ENCODE peak calls at places on chromosomes 16 and 17, in eight cellular contexts. One of them, this sample, is unnamed.

GRCh38 chr16:57482845-57483545 is 3.3 kb downstream of the DOK4 start:
- DNase-seq in T-helper 2 cell: no peak
- DNase-seq in AG09309: no peak
- DNase-seq in naive thymus-derived CD4-positive, alpha-beta T cell: no peak
- DNase-seq in activated CD4-positive, alpha-beta memory T cell treated with anti-CD3 and anti-CD28 coated beads, Interleukin-2, amount 10 ng/mL, durations not matched to agents 7 days and 5 days: no peak
- DNase-seq in lower leg skin: no peak
- DNase-seq in SK-MEL-5: no peak
- DNase-seq in H9: no peak
- DNase-seq in this sample: no peak

GRCh38 chr17:48559609-48560451 is 14.9 kb upstream of the HOXB2 start:
- DNase-seq in AG09309: no peak
- DNase-seq in activated CD4-positive, alpha-beta memory T cell treated with anti-CD3 and anti-CD28 coated beads, Interleukin-2, amount 10 ng/mL, durations not matched to agents 7 days and 5 days: no peak
- DNase-seq in lower leg skin: no peak
- DNase-seq in H9: no peak
- DNase-seq in T-helper 2 cell: no peak
- DNase-seq in naive thymus-derived CD4-positive, alpha-beta T cell: no peak
- DNase-seq in SK-MEL-5: no peak
- DNase-seq in this sample: no peak

GRCh38 chr16:31352344-31353115 is 2.4 kb upstream of the ITGAX start:
- DNase-seq in AG09309: no peak
- DNase-seq in lower leg skin: no peak
- DNase-seq in T-helper 2 cell: no peak
- DNase-seq in activated CD4-positive, alpha-beta memory T cell treated with anti-CD3 and anti-CD28 coated beads, Interleukin-2, amount 10 ng/mL, durations not matched to agents 7 days and 5 days: no peak
- DNase-seq in naive thymus-derived CD4-positive, alpha-beta T cell: no peak
- DNase-seq in H9: no peak
- DNase-seq in SK-MEL-5: no peak
- DNase-seq in this sample: no peak

GRCh38 chr17:12983986-12984932 is 33.6 kb downstream of the ELAC2 start:
- DNase-seq in SK-MEL-5: no peak
- DNase-seq in activated CD4-positive, alpha-beta memory T cell treated with anti-CD3 and anti-CD28 coated beads, Interleukin-2, amount 10 ng/mL, durations not matched to agents 7 days and 5 days: no peak
- DNase-seq in H9: no peak
- DNase-seq in T-helper 2 cell: no peak
- DNase-seq in naive thymus-derived CD4-positive, alpha-beta T cell: no peak
- DNase-seq in AG09309: peak
- DNase-seq in lower leg skin: peak
- DNase-seq in this sample: no peak

GRCh38 chr17:35448214-35448898 is at the start of gene SLFN13:
- DNase-seq in T-helper 2 cell: peak
- DNase-seq in activated CD4-positive, alpha-beta memory T cell treated with anti-CD3 and anti-CD28 coated beads, Interleukin-2, amount 10 ng/mL, durations not matched to agents 7 days and 5 days: peak
- DNase-seq in SK-MEL-5: no peak
- DNase-seq in AG09309: no peak
- DNase-seq in naive thymus-derived CD4-positive, alpha-beta T cell: peak
- DNase-seq in lower leg skin: peak
- DNase-seq in H9: peak
- DNase-seq in this sample: no peak

GRCh38 chr16:58847902-58848661 is 114.0 kb upstream of the GOT2 start:
- DNase-seq in T-helper 2 cell: no peak
- DNase-seq in activated CD4-positive, alpha-beta memory T cell treated with anti-CD3 and anti-CD28 coated beads, Interleukin-2, amount 10 ng/mL, durations not matched to agents 7 days and 5 days: no peak
- DNase-seq in H9: no peak
- DNase-seq in SK-MEL-5: no peak
- DNase-seq in naive thymus-derived CD4-positive, alpha-beta T cell: no peak
- DNase-seq in lower leg skin: peak
- DNase-seq in AG09309: no peak
- DNase-seq in this sample: no peak

GRCh38 chr16:67244387-67245188 is 2.7 kb downstream of the FHOD1 start:
- DNase-seq in AG09309: peak
- DNase-seq in naive thymus-derived CD4-positive, alpha-beta T cell: peak
- DNase-seq in lower leg skin: peak
- DNase-seq in activated CD4-positive, alpha-beta memory T cell treated with anti-CD3 and anti-CD28 coated beads, Interleukin-2, amount 10 ng/mL, durations not matched to agents 7 days and 5 days: peak
- DNase-seq in SK-MEL-5: peak
- DNase-seq in T-helper 2 cell: peak
- DNase-seq in H9: no peak
- DNase-seq in this sample: no peak

GRCh38 chr16:68062910-68063393 is 22.2 kb upstream of the NFATC3 start:
- DNase-seq in SK-MEL-5: no peak
- DNase-seq in AG09309: no peak
- DNase-seq in naive thymus-derived CD4-positive, alpha-beta T cell: peak
- DNase-seq in activated CD4-positive, alpha-beta memory T cell treated with anti-CD3 and anti-CD28 coated beads, Interleukin-2, amount 10 ng/mL, durations not matched to agents 7 days and 5 days: peak
- DNase-seq in lower leg skin: no peak
- DNase-seq in T-helper 2 cell: no peak
- DNase-seq in H9: no peak
- DNase-seq in this sample: no peak

GRCh38 chr16:12538667-12539081 is 265.0 kb downstream of the CPPED1 start:
- DNase-seq in AG09309: no peak
- DNase-seq in SK-MEL-5: no peak
- DNase-seq in lower leg skin: peak
- DNase-seq in naive thymus-derived CD4-positive, alpha-beta T cell: no peak
- DNase-seq in H9: no peak
- DNase-seq in activated CD4-positive, alpha-beta memory T cell treated with anti-CD3 and anti-CD28 coated beads, Interleukin-2, amount 10 ng/mL, durations not matched to agents 7 days and 5 days: peak
- DNase-seq in T-helper 2 cell: no peak
- DNase-seq in this sample: no peak

GRCh38 chr17:65514541-65514940 is 46.9 kb downstream of the AXIN2 start:
- DNase-seq in T-helper 2 cell: no peak
- DNase-seq in naive thymus-derived CD4-positive, alpha-beta T cell: no peak
- DNase-seq in AG09309: no peak
- DNase-seq in lower leg skin: no peak
- DNase-seq in H9: no peak
- DNase-seq in activated CD4-positive, alpha-beta memory T cell treated with anti-CD3 and anti-CD28 coated beads, Interleukin-2, amount 10 ng/mL, durations not matched to agents 7 days and 5 days: no peak
- DNase-seq in SK-MEL-5: no peak
- DNase-seq in this sample: no peak

GRCh38 chr17:72510454-72511016 is 389.7 kb downstream of the SOX9 start:
- DNase-seq in SK-MEL-5: peak
- DNase-seq in naive thymus-derived CD4-positive, alpha-beta T cell: no peak
- DNase-seq in activated CD4-positive, alpha-beta memory T cell treated with anti-CD3 and anti-CD28 coated beads, Interleukin-2, amount 10 ng/mL, durations not matched to agents 7 days and 5 days: no peak
- DNase-seq in lower leg skin: no peak
- DNase-seq in T-helper 2 cell: no peak
- DNase-seq in H9: no peak
- DNase-seq in AG09309: no peak
- DNase-seq in this sample: no peak

GRCh38 chr16:51151435-51151950 is 423 bp upstream of the SALL1 start:
- DNase-seq in lower leg skin: no peak
- DNase-seq in H9: peak
- DNase-seq in naive thymus-derived CD4-positive, alpha-beta T cell: no peak
- DNase-seq in AG09309: no peak
- DNase-seq in activated CD4-positive, alpha-beta memory T cell treated with anti-CD3 and anti-CD28 coated beads, Interleukin-2, amount 10 ng/mL, durations not matched to agents 7 days and 5 days: no peak
- DNase-seq in SK-MEL-5: no peak
- DNase-seq in T-helper 2 cell: no peak
- DNase-seq in this sample: peak

GRCh38 chr17:41530062-41531048 is 2.2 kb upstream of the KRT19 start:
- DNase-seq in activated CD4-positive, alpha-beta memory T cell treated with anti-CD3 and anti-CD28 coated beads, Interleukin-2, amount 10 ng/mL, durations not matched to agents 7 days and 5 days: no peak
- DNase-seq in H9: no peak
- DNase-seq in lower leg skin: no peak
- DNase-seq in T-helper 2 cell: no peak
- DNase-seq in AG09309: peak
- DNase-seq in naive thymus-derived CD4-positive, alpha-beta T cell: no peak
- DNase-seq in SK-MEL-5: peak
- DNase-seq in this sample: no peak

GRCh38 chr16:57510016-57510871 is 24.0 kb upstream of the DOK4 start:
- DNase-seq in activated CD4-positive, alpha-beta memory T cell treated with anti-CD3 and anti-CD28 coated beads, Interleukin-2, amount 10 ng/mL, durations not matched to agents 7 days and 5 days: no peak
- DNase-seq in H9: no peak
- DNase-seq in naive thymus-derived CD4-positive, alpha-beta T cell: no peak
- DNase-seq in SK-MEL-5: no peak
- DNase-seq in lower leg skin: no peak
- DNase-seq in T-helper 2 cell: no peak
- DNase-seq in AG09309: no peak
- DNase-seq in this sample: no peak

GRCh38 chr17:63534816-63535455 is 11.8 kb downstream of the KCNH6 start:
- DNase-seq in naive thymus-derived CD4-positive, alpha-beta T cell: no peak
- DNase-seq in lower leg skin: no peak
- DNase-seq in AG09309: no peak
- DNase-seq in H9: no peak
- DNase-seq in activated CD4-positive, alpha-beta memory T cell treated with anti-CD3 and anti-CD28 coated beads, Interleukin-2, amount 10 ng/mL, durations not matched to agents 7 days and 5 days: no peak
- DNase-seq in T-helper 2 cell: no peak
- DNase-seq in SK-MEL-5: no peak
- DNase-seq in this sample: no peak

GRCh38 chr16:89815639-89816348 is 653 bp downstream of the FANCA start:
- DNase-seq in SK-MEL-5: peak
- DNase-seq in activated CD4-positive, alpha-beta memory T cell treated with anti-CD3 and anti-CD28 coated beads, Interleukin-2, amount 10 ng/mL, durations not matched to agents 7 days and 5 days: no peak
- DNase-seq in naive thymus-derived CD4-positive, alpha-beta T cell: no peak
- DNase-seq in AG09309: no peak
- DNase-seq in T-helper 2 cell: no peak
- DNase-seq in H9: no peak
- DNase-seq in lower leg skin: no peak
- DNase-seq in this sample: no peak

GRCh38 chr17:17737938-17738894 is 57.0 kb downstream of the RAI1 start:
- DNase-seq in activated CD4-positive, alpha-beta memory T cell treated with anti-CD3 and anti-CD28 coated beads, Interleukin-2, amount 10 ng/mL, durations not matched to agents 7 days and 5 days: no peak
- DNase-seq in naive thymus-derived CD4-positive, alpha-beta T cell: no peak
- DNase-seq in T-helper 2 cell: no peak
- DNase-seq in lower leg skin: no peak
- DNase-seq in SK-MEL-5: no peak
- DNase-seq in AG09309: no peak
- DNase-seq in H9: peak
- DNase-seq in this sample: no peak

GRCh38 chr17:72069744-72070143 is 51.1 kb upstream of the SOX9 start:
- DNase-seq in T-helper 2 cell: no peak
- DNase-seq in lower leg skin: no peak
- DNase-seq in H9: no peak
- DNase-seq in activated CD4-positive, alpha-beta memory T cell treated with anti-CD3 and anti-CD28 coated beads, Interleukin-2, amount 10 ng/mL, durations not matched to agents 7 days and 5 days: no peak
- DNase-seq in SK-MEL-5: no peak
- DNase-seq in AG09309: no peak
- DNase-seq in naive thymus-derived CD4-positive, alpha-beta T cell: no peak
- DNase-seq in this sample: no peak

GRCh38 chr17:58333396-58334207 is 5.0 kb upstream of the TSPOAP1 start:
- DNase-seq in T-helper 2 cell: no peak
- DNase-seq in SK-MEL-5: no peak
- DNase-seq in naive thymus-derived CD4-positive, alpha-beta T cell: no peak
- DNase-seq in activated CD4-positive, alpha-beta memory T cell treated with anti-CD3 and anti-CD28 coated beads, Interleukin-2, amount 10 ng/mL, durations not matched to agents 7 days and 5 days: peak
- DNase-seq in AG09309: no peak
- DNase-seq in H9: no peak
- DNase-seq in lower leg skin: no peak
- DNase-seq in this sample: no peak

GRCh38 chr16:54176376-54176901 is 110.1 kb downstream of the IRX3 start:
- DNase-seq in lower leg skin: no peak
- DNase-seq in AG09309: no peak
- DNase-seq in activated CD4-positive, alpha-beta memory T cell treated with anti-CD3 and anti-CD28 coated beads, Interleukin-2, amount 10 ng/mL, durations not matched to agents 7 days and 5 days: no peak
- DNase-seq in naive thymus-derived CD4-positive, alpha-beta T cell: no peak
- DNase-seq in SK-MEL-5: no peak
- DNase-seq in T-helper 2 cell: no peak
- DNase-seq in H9: peak
- DNase-seq in this sample: no peak

GRCh38 chr17:58391302-58391984 is 25.9 kb downstream of the RNF43 start:
- DNase-seq in SK-MEL-5: peak
- DNase-seq in H9: no peak
- DNase-seq in AG09309: no peak
- DNase-seq in lower leg skin: no peak
- DNase-seq in naive thymus-derived CD4-positive, alpha-beta T cell: no peak
- DNase-seq in activated CD4-positive, alpha-beta memory T cell treated with anti-CD3 and anti-CD28 coated beads, Interleukin-2, amount 10 ng/mL, durations not matched to agents 7 days and 5 days: no peak
- DNase-seq in T-helper 2 cell: no peak
- DNase-seq in this sample: peak

GRCh38 chr17:34285304-34285792 is at the start of gene CCL11:
- DNase-seq in H9: no peak
- DNase-seq in AG09309: no peak
- DNase-seq in activated CD4-positive, alpha-beta memory T cell treated with anti-CD3 and anti-CD28 coated beads, Interleukin-2, amount 10 ng/mL, durations not matched to agents 7 days and 5 days: no peak
- DNase-seq in T-helper 2 cell: no peak
- DNase-seq in SK-MEL-5: no peak
- DNase-seq in lower leg skin: no peak
- DNase-seq in naive thymus-derived CD4-positive, alpha-beta T cell: no peak
- DNase-seq in this sample: no peak

GRCh38 chr16:66399031-66399430 is 28.1 kb upstream of the BEAN1 start:
- DNase-seq in AG09309: no peak
- DNase-seq in naive thymus-derived CD4-positive, alpha-beta T cell: no peak
- DNase-seq in SK-MEL-5: no peak
- DNase-seq in lower leg skin: no peak
- DNase-seq in activated CD4-positive, alpha-beta memory T cell treated with anti-CD3 and anti-CD28 coated beads, Interleukin-2, amount 10 ng/mL, durations not matched to agents 7 days and 5 days: no peak
- DNase-seq in T-helper 2 cell: no peak
- DNase-seq in H9: no peak
- DNase-seq in this sample: peak

GRCh38 chr16:67430504-67431076 is 331 bp upstream of the HSD11B2 start:
- DNase-seq in T-helper 2 cell: no peak
- DNase-seq in H9: no peak
- DNase-seq in AG09309: no peak
- DNase-seq in activated CD4-positive, alpha-beta memory T cell treated with anti-CD3 and anti-CD28 coated beads, Interleukin-2, amount 10 ng/mL, durations not matched to agents 7 days and 5 days: peak
- DNase-seq in SK-MEL-5: no peak
- DNase-seq in naive thymus-derived CD4-positive, alpha-beta T cell: no peak
- DNase-seq in lower leg skin: no peak
- DNase-seq in this sample: no peak

GRCh38 chr16:49472598-49472997 is 99.0 kb downstream of the C16orf78 start:
- DNase-seq in lower leg skin: no peak
- DNase-seq in AG09309: no peak
- DNase-seq in activated CD4-positive, alpha-beta memory T cell treated with anti-CD3 and anti-CD28 coated beads, Interleukin-2, amount 10 ng/mL, durations not matched to agents 7 days and 5 days: no peak
- DNase-seq in H9: peak
- DNase-seq in naive thymus-derived CD4-positive, alpha-beta T cell: no peak
- DNase-seq in T-helper 2 cell: no peak
- DNase-seq in SK-MEL-5: no peak
- DNase-seq in this sample: peak

GRCh38 chr17:64457156-64457555 is 8.2 kb downstream of the MILR1 start:
- DNase-seq in lower leg skin: no peak
- DNase-seq in H9: no peak
- DNase-seq in naive thymus-derived CD4-positive, alpha-beta T cell: no peak
- DNase-seq in SK-MEL-5: no peak
- DNase-seq in activated CD4-positive, alpha-beta memory T cell treated with anti-CD3 and anti-CD28 coated beads, Interleukin-2, amount 10 ng/mL, durations not matched to agents 7 days and 5 days: no peak
- DNase-seq in AG09309: no peak
- DNase-seq in T-helper 2 cell: no peak
- DNase-seq in this sample: no peak

GRCh38 chr17:72699566-72699965 is 392.9 kb downstream of the SLC39A11 start:
- DNase-seq in SK-MEL-5: peak
- DNase-seq in T-helper 2 cell: no peak
- DNase-seq in naive thymus-derived CD4-positive, alpha-beta T cell: no peak
- DNase-seq in lower leg skin: peak
- DNase-seq in activated CD4-positive, alpha-beta memory T cell treated with anti-CD3 and anti-CD28 coated beads, Interleukin-2, amount 10 ng/mL, durations not matched to agents 7 days and 5 days: no peak
- DNase-seq in H9: no peak
- DNase-seq in AG09309: no peak
- DNase-seq in this sample: no peak